ENCODE peak calls at places on chromosomes 13 and 19, in nine cellular contexts. E is transverse colon, H is right lobe of liver, G is fibroblast of mammary gland, U is endothelial cell, R is mesothelial cell of epicardium, P is HFFc6, I is choroid plexus epithelial cell, T is ascending aorta. M is an unnamed sample.
A peak's percentile ranks its signal among the peaks of the same experiment; 100 is the strongest.

GRCh38 chr13:25171170-25171516 is 945 bp downstream of the AMER2 start:
- DNase-seq in H (no peak), R (no peak), E (no peak), T (no peak), U (no peak), I (no peak), G (no peak), P (no peak), M (no peak)

GRCh38 chr13:29850213-29850898 is at the start of gene UBL3:
- DNase-seq in G (peak; percentile 95), R (peak; percentile 91), E (peak; percentile 98), T (peak; percentile 98), U (peak; percentile 90), I (peak; percentile 98), P (peak; percentile 93), H (peak; percentile 97), M (peak; percentile 87)

GRCh38 chr13:43693639-43694038 is 93.1 kb downstream of the ENOX1 start:
- DNase-seq in I (no peak), G (no peak), E (no peak), R (no peak), H (no peak), U (no peak), P (no peak), T (no peak), M (no peak)

GRCh38 chr13:32861304-32861703 is 154.9 kb upstream of the KL start:
- DNase-seq in U (no peak), H (no peak), G (no peak), E (no peak), I (no peak), R (no peak), T (no peak), P (no peak), M (no peak)

GRCh38 chr13:51619614-51620013 is 35.4 kb downstream of the WDFY2 start:
- DNase-seq in U (no peak), P (peak; percentile 87), E (no peak), T (no peak), H (no peak), R (no peak), G (peak; percentile 92), I (peak; percentile 54), M (no peak)

GRCh38 chr13:104645786-104646185 is 1579.6 kb upstream of the SLC10A2 start:
- DNase-seq in H (no peak), I (no peak), R (no peak), P (no peak), E (no peak), U (no peak), G (no peak), T (no peak), M (no peak)

GRCh38 chr13:110047511-110047910 is 259.4 kb downstream of the COL4A1 start:
- DNase-seq in H (peak; percentile 88), G (peak; percentile 94), E (no peak), U (peak; percentile 47), R (no peak), I (peak; percentile 87), T (peak; percentile 87), P (no peak), M (no peak)

GRCh38 chr13:95335667-95336066 is 34.4 kb upstream of the ABCC4 start:
- DNase-seq in U (no peak), H (no peak), I (no peak), G (no peak), E (no peak), T (no peak), R (no peak), P (no peak), M (no peak)

GRCh38 chr13:98556968-98557591 is 19.8 kb downstream of the STK24 start:
- DNase-seq in I (no peak), U (no peak), H (no peak), G (no peak), T (peak; percentile 51), P (peak; percentile 85), R (no peak), E (no peak), M (no peak)

GRCh38 chr13:93700115-93700514 is 473.5 kb downstream of the GPC6 start:
- DNase-seq in E (no peak), T (no peak), P (peak; percentile 20), I (peak; percentile 65), G (peak; percentile 54), H (no peak), R (no peak), U (no peak), M (no peak)

GRCh38 chr13:110886475-110887241 is 28.2 kb downstream of the ANKRD10 start:
- DNase-seq in U (no peak), H (no peak), G (no peak), P (no peak), E (no peak), R (no peak), I (no peak), T (no peak), M (no peak)

GRCh38 chr13:22243519-22244197 is 572.8 kb downstream of the FGF9 start:
- DNase-seq in E (no peak), R (no peak), G (no peak), P (no peak), I (no peak), U (no peak), H (no peak), T (no peak), M (no peak)

GRCh38 chr19:11202488-11203193 is 5.3 kb upstream of the KANK2 start:
- DNase-seq in E (no peak), T (no peak), P (no peak), I (no peak), R (no peak), G (no peak), H (no peak), U (no peak), M (no peak)

GRCh38 chr19:20325151-20325550 is 158.1 kb downstream of the ZNF486 start:
- DNase-seq in H (no peak), U (no peak), I (no peak), P (no peak), G (no peak), E (no peak), T (no peak), R (no peak), M (no peak)

GRCh38 chr19:28563964-28564914 is 648.7 kb downstream of the UQCRFS1 start:
- DNase-seq in I (no peak), T (no peak), H (no peak), R (no peak), G (no peak), P (no peak), E (no peak), U (no peak), M (no peak)

GRCh38 chr19:47539747-47540311 is 25.0 kb upstream of the NAPA start:
- DNase-seq in U (no peak), G (no peak), I (no peak), E (no peak), P (no peak), H (no peak), T (no peak), R (no peak), M (no peak)

GRCh38 chr13:40440990-40441820 is 225.2 kb downstream of the FOXO1 start:
- DNase-seq in P (no peak), R (no peak), T (peak; percentile 87), E (peak; percentile 71), U (no peak), H (peak; percentile 96), G (peak; percentile 69), I (peak; percentile 30), M (no peak)

GRCh38 chr13:110561335-110562033 is at the start of gene RAB20:
- DNase-seq in G (peak; percentile 71), P (peak; percentile 48), H (peak; percentile 96), T (peak; percentile 92), E (peak; percentile 92), R (peak; percentile 77), I (peak; percentile 90), U (peak; percentile 73), M (peak; percentile 57)

GRCh38 chr19:44401108-44401786 is at the start of gene ZNF285:
- DNase-seq in T (peak; percentile 90), H (peak; percentile 89), P (peak; percentile 96), I (peak; percentile 96), G (peak; percentile 98), E (peak; percentile 90), R (peak; percentile 89), U (peak; percentile 89), M (peak; percentile 94)

GRCh38 chr13:26541041-26541440 is 16.4 kb upstream of the WASF3 start:
- DNase-seq in E (no peak), I (no peak), T (no peak), U (no peak), G (no peak), H (no peak), P (no peak), R (no peak), M (no peak)

GRCh38 chr13:99985886-99986527 is 4.4 kb downstream of the ZIC2 start:
- DNase-seq in T (no peak), E (no peak), I (no peak), R (no peak), P (no peak), H (no peak), G (no peak), U (no peak), M (no peak)

GRCh38 chr13:114124921-114125320 is 7.5 kb downstream of the RASA3 start:
- DNase-seq in P (peak; percentile 72), R (no peak), E (no peak), G (peak; percentile 92), U (no peak), T (peak; percentile 56), I (peak; percentile 76), H (no peak), M (no peak)

GRCh38 chr13:101455863-101456262 is 3.4 kb downstream of the ITGBL1 start:
- DNase-seq in E (no peak), T (no peak), H (no peak), R (no peak), I (peak; percentile 97), G (peak; percentile 93), U (no peak), P (peak; percentile 94), M (no peak)

GRCh38 chr19:14479985-14480694 is 5.0 kb upstream of the PTGER1 start:
- DNase-seq in U (peak; percentile 88), I (peak; percentile 45), G (no peak), T (no peak), P (no peak), H (no peak), R (peak; percentile 81), E (no peak), M (peak; percentile 76)
- TF ChIP-seq CTCF in U (peak; percentile 96), I (peak; percentile 76), G (peak; percentile 58), T (peak; percentile 67), P (peak; percentile 94), H (peak; percentile 60), R (peak; percentile 91), E (peak; percentile 82), M (peak; percentile 93)

GRCh38 chr19:54481326-54481930 is 8.3 kb upstream of the CDC42EP5 start:
- DNase-seq in G (peak; percentile 41), P (no peak), U (peak; percentile 64), E (no peak), H (no peak), R (peak; percentile 74), I (peak; percentile 54), T (no peak), M (no peak)
- TF ChIP-seq CTCF in G (peak; percentile 68), P (peak; percentile 82), U (peak; percentile 68), E (peak; percentile 53), H (peak; percentile 70), R (peak; percentile 64), I (peak; percentile 84), T (no peak), M (peak; percentile 80)

GRCh38 chr19:30696514-30696913 is 324.3 kb downstream of the ZNF536 start:
- DNase-seq in E (no peak), U (peak; percentile 48), R (peak; percentile 71), H (no peak), I (peak; percentile 44), T (no peak), G (no peak), P (no peak), M (peak; percentile 51)
- TF ChIP-seq CTCF in E (no peak), U (peak; percentile 13), R (no peak), H (peak; percentile 35), I (peak; percentile 58), T (no peak), G (peak; percentile 4), P (peak; percentile 42), M (peak; percentile 71)

GRCh38 chr13:106036870-106037269 is 498.6 kb downstream of the EFNB2 start:
- DNase-seq in R (no peak), I (no peak), H (no peak), G (no peak), P (no peak), T (no peak), E (peak; percentile 10), U (no peak), M (no peak)
- TF ChIP-seq CTCF in R (no peak), I (no peak), H (no peak), G (no peak), P (no peak), T (no peak), E (no peak), U (no peak), M (no peak)